ENCODE peak calls at places on chromosomes 13 and 19, in six cellular contexts. D is transverse colon; F is Peyer's patch; H is heart right ventricle; Y is CD8-positive, alpha-beta memory T cell; A is thoracic aorta. G is an unnamed sample.
A peak's percentile ranks its signal among the peaks of the same experiment; 100 is the strongest.

GRCh38 chr19:55285225-55285890 is 1.6 kb downstream of the BRSK1 start:
- DNase-seq in H (no peak), A (no peak), D (no peak), F (no peak), Y (no peak), G (no peak)

GRCh38 chr13:21735621-21736401 is 64.9 kb downstream of the FGF9 start:
- DNase-seq in Y (no peak), F (no peak), D (no peak), A (no peak), H (peak; percentile 21), G (no peak)

GRCh38 chr19:17246681-17247425 is 1.1 kb upstream of the NR2F6 start:
- DNase-seq in H (peak; percentile 50), A (no peak), F (peak; percentile 79), Y (no peak), D (peak; percentile 69), G (peak; percentile 37)

GRCh38 chr13:114203536-114203935 is 24.5 kb downstream of the CFAP97D2 start:
- DNase-seq in Y (peak; percentile 22), H (no peak), A (no peak), D (no peak), F (no peak), G (no peak)

GRCh38 chr19:45767410-45767880 is 1.6 kb downstream of the SIX5 start:
- DNase-seq in A (no peak), D (peak; percentile 74), H (peak; percentile 78), F (peak; percentile 72), Y (no peak), G (peak; percentile 78)

GRCh38 chr19:3162418-3163229 is 15.9 kb upstream of the S1PR4 start:
- DNase-seq in Y (no peak), D (no peak), H (no peak), F (no peak), A (no peak), G (no peak)

GRCh38 chr13:35140321-35140720 is 198.3 kb downstream of the NBEA start:
- DNase-seq in Y (no peak), F (no peak), D (no peak), H (no peak), A (no peak), G (no peak)

GRCh38 chr19:10742494-10742893 is 24.6 kb downstream of the DNM2 start:
- DNase-seq in A (no peak), F (peak; percentile 74), Y (no peak), D (peak; percentile 59), H (no peak), G (no peak)

GRCh38 chr19:58476498-58477015 is 405 bp downstream of the ZNF446 start:
- DNase-seq in Y (no peak), F (no peak), D (no peak), A (peak; percentile 36), H (no peak), G (no peak)

GRCh38 chr13:28636078-28636477 is 22.9 kb upstream of the POMP start:
- DNase-seq in F (no peak), A (no peak), H (no peak), D (no peak), Y (no peak), G (no peak)

GRCh38 chr19:7250951-7251350 is 43.3 kb downstream of the INSR start:
- DNase-seq in A (no peak), Y (no peak), F (no peak), D (no peak), H (no peak), G (no peak)

GRCh38 chr19:33040994-33041827 is 23.5 kb downstream of the RHPN2 start:
- DNase-seq in D (peak; percentile 81), A (no peak), H (no peak), F (peak; percentile 79), Y (no peak), G (no peak)

GRCh38 chr13:104773775-104774174 is 1707.6 kb upstream of the SLC10A2 start:
- DNase-seq in D (no peak), A (no peak), F (no peak), H (no peak), Y (no peak), G (no peak)

GRCh38 chr19:47545061-47545948 is 27.6 kb downstream of the ZNF541 start:
- DNase-seq in F (no peak), D (no peak), A (no peak), H (no peak), Y (no peak), G (no peak)

GRCh38 chr19:58252102-58252685 is 23.5 kb downstream of the ZNF544 start:
- DNase-seq in A (no peak), F (no peak), H (no peak), D (no peak), Y (no peak), G (no peak)

GRCh38 chr19:3034194-3034844 is 5.2 kb upstream of the TLE2 start:
- DNase-seq in D (no peak), Y (no peak), H (no peak), A (no peak), F (peak; percentile 42), G (no peak)

GRCh38 chr13:69660155-69660554 is 447.5 kb upstream of the ATXN8OS start:
- DNase-seq in F (no peak), D (no peak), Y (no peak), H (no peak), A (no peak), G (no peak)

GRCh38 chr19:55549500-55550320 is 4.4 kb upstream of the SBK3 start:
- DNase-seq in F (no peak), D (peak; percentile 19), Y (no peak), A (no peak), H (no peak), G (peak; percentile 78)

GRCh38 chr13:53015044-53015443 is 13.6 kb upstream of the OLFM4 start:
- DNase-seq in A (no peak), H (no peak), D (no peak), Y (no peak), F (no peak), G (peak; percentile 19)

GRCh38 chr13:45775401-45775963 is 73.4 kb downstream of the CBY2 start:
- DNase-seq in H (no peak), A (no peak), Y (no peak), D (no peak), F (no peak), G (no peak)

GRCh38 chr13:102729560-102730275 is 34.9 kb upstream of the METTL21C start:
- DNase-seq in A (no peak), D (no peak), F (no peak), H (no peak), Y (no peak), G (no peak)

DNA sequence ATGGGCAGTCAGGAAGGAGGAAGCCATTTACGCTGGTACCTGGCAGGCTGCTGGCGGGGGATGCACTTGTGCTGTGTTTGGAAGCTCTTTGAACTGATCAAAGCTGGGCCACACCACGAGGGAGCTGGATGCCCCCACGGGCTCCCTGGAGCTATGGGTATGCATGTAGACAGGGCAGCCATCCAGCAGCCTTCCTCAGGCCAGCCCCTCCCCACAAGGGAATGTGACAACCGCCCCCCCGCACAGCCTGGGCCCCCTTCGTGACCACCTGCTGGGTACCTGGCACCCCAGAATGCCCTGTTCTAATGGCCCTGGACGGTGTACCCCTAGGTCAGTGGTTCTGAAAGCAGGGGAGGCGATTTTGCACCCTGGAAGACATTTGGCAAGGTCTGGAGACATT is 42.5 kb upstream of the C19orf12 start:
- DNase-seq in Y (no peak), F (no peak), H (no peak), D (no peak), A (no peak), G (no peak)
- H3K4me1 ChIP-seq in Y (no peaks in the 10 kb centered on the region), F (no peaks in the 10 kb centered on the region), H (no peaks in the 10 kb centered on the region), D (no peaks in the 10 kb centered on the region), A (no peaks in the 10 kb centered on the region), G (no peaks in the 10 kb centered on the region)

GRCh38 chr19:38277549-38277948 is 13.2 kb downstream of the SPINT2 start:
- DNase-seq in Y (no peak), F (no peak), D (no peak), H (no peak), A (no peak), G (no peak)

GRCh38 chr19:38276942-38277517 is 12.7 kb downstream of the SPINT2 start:
- DNase-seq in H (no peak), D (no peak), F (no peak), A (no peak), Y (no peak), G (no peak)

GRCh38 chr19:38280030-38280921 is 15.9 kb downstream of the SPINT2 start:
- DNase-seq in A (no peak), D (no peak), F (no peak), Y (no peak), H (no peak), G (no peak)

GRCh38 chr19:38278751-38279150 is 14.4 kb downstream of the SPINT2 start:
- DNase-seq in Y (no peak), D (no peak), A (no peak), H (no peak), F (no peak), G (no peak)

DNA sequence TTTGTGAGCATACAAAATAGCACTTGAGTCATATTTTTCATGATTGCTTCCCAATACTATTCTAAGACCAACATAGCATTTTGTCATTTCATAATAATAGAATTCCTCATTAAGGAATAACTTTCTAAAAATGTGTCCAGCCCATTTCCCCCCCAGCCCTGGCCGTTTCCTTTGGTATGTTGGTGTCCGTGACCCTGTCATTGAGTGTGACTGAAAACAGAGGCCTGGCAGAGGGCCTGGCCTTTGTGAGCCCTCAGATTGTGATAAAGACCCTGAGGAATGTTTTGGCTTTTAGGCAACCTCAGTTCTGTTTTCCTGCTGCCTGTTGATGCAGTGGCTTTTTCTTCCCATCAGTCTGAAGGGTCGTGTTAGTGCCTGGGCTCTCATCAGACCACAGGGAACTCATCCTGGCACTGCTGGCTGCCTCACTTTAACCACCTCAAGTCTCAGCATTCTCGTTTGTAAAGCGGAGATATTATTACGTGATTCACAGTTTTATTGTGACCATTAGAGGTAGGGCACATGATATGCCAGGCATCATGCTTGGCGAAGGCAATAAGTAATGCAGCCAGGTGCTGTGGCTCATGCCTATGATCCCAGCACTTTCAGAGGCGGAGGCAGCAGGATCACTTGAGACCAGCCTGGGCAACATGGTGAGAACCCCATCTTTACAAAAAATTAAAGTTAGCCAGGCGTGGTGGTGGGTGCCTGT is 13.8 kb downstream of the SPINT2 start:
- DNase-seq in A (peak; percentile 88), H (peak; percentile 61), Y (no peak), D (no peak), F (no peak), G (peak; percentile 67)
- H3K4me1 ChIP-seq in A (peaks cover 93% of the 10 kb centered on the region), H (peaks cover 12% of the 10 kb centered on the region), Y (no peaks in the 10 kb centered on the region), D (peaks cover 36% of the 10 kb centered on the region), F (no peaks in the 10 kb centered on the region), G (peaks cover 70% of the 10 kb centered on the region)

GRCh38 chr13:75418997-75419396 is 63.0 kb downstream of the TBC1D4 start:
- DNase-seq in F (no peak), A (no peak), D (no peak), Y (no peak), H (no peak), G (no peak)

GRCh38 chr13:75417006-75417384 is 65.0 kb downstream of the TBC1D4 start:
- DNase-seq in D (no peak), Y (no peak), H (peak; percentile 13), F (no peak), A (no peak), G (no peak)

GRCh38 chr13:75418186-75418843 is 63.7 kb downstream of the TBC1D4 start:
- DNase-seq in H (no peak), A (no peak), D (no peak), F (no peak), Y (no peak), G (no peak)

GRCh38 chr13:75416327-75417005 is 65.5 kb downstream of the TBC1D4 start:
- DNase-seq in D (no peak), F (no peak), H (no peak), Y (no peak), A (no peak), G (no peak)

GRCh38 chr13:75417647-75418046 is 64.3 kb downstream of the TBC1D4 start:
- DNase-seq in F (no peak), H (no peak), A (no peak), D (no peak), Y (no peak), G (no peak)
- H3K4me1 ChIP-seq in F (peaks cover 3% of the 10 kb centered on the region), H (no peaks in the 10 kb centered on the region), A (peaks cover 24% of the 10 kb centered on the region), D (no peaks in the 10 kb centered on the region), Y (no peaks in the 10 kb centered on the region), G (peaks cover 61% of the 10 kb centered on the region)

GRCh38 chr19:31334849-31335624 is 14.2 kb downstream of the TSHZ3 start:
- DNase-seq in F (no peak), D (no peak), A (no peak), Y (no peak), H (no peak), G (no peak)
- H3K4me1 ChIP-seq in F (no peaks in the 10 kb centered on the region), D (peaks cover 12% of the 10 kb centered on the region), A (peaks cover 27% of the 10 kb centered on the region), Y (peaks cover 9% of the 10 kb centered on the region), H (no peaks in the 10 kb centered on the region), G (peaks cover 35% of the 10 kb centered on the region)